ENCODE peak calls at places on chromosome 17, in nine cellular contexts. I is lung, U is ovary, C is glutamatergic neuron, X is choroid plexus epithelial cell, T is BJ, O is NB4, E is PC-9, R is body of pancreas. H is an unnamed sample.

GRCh38 chr17:2610195-2610594 is 16.7 kb downstream of the PAFAH1B1 start:
- DNase-seq in I (no peak), U (no peak), C (no peak), X (no peak), T (no peak), O (no peak), E (no peak), R (no peak), H (no peak)

GRCh38 chr17:50830994-50831393 is 4.4 kb upstream of the WFIKKN2 start:
- DNase-seq in I (no peak), U (peak), C (peak), X (peak), T (no peak), O (no peak), E (no peak), R (no peak), H (no peak)

GRCh38 chr17:9676742-9677387 is 31.5 kb downstream of the USP43 start:
- DNase-seq in I (no peak), U (no peak), C (no peak), X (peak), T (no peak), O (no peak), E (peak), R (no peak), H (peak)

GRCh38 chr17:70668276-70668937 is 499.1 kb downstream of the KCNJ2 start:
- DNase-seq in I (no peak), U (no peak), C (no peak), X (no peak), T (no peak), O (no peak), E (no peak), R (no peak), H (no peak)

GRCh38 chr17:72372185-72372584 is 251.4 kb downstream of the SOX9 start:
- DNase-seq in I (no peak), U (no peak), C (no peak), X (no peak), T (no peak), O (no peak), E (no peak), R (no peak), H (no peak)

GRCh38 chr17:57106107-57106835 is 21.2 kb downstream of the AKAP1 start:
- DNase-seq in I (no peak), U (no peak), C (no peak), X (no peak), T (no peak), O (peak), E (no peak), R (peak), H (no peak)

GRCh38 chr17:67386965-67387551 is 10.0 kb downstream of the PITPNC1 start:
- DNase-seq in I (peak), U (peak), C (peak), X (peak), T (no peak), O (peak), E (no peak), R (peak), H (peak)

GRCh38 chr17:61345081-61345480 is 54.6 kb upstream of the TBX2 start:
- DNase-seq in I (no peak), U (no peak), C (no peak), X (no peak), T (no peak), O (no peak), E (no peak), R (no peak), H (no peak)

GRCh38 chr17:27340990-27341595 is 47.2 kb downstream of the WSB1 start:
- DNase-seq in I (no peak), U (no peak), C (no peak), X (no peak), T (no peak), O (no peak), E (no peak), R (no peak), H (no peak)

DNA sequence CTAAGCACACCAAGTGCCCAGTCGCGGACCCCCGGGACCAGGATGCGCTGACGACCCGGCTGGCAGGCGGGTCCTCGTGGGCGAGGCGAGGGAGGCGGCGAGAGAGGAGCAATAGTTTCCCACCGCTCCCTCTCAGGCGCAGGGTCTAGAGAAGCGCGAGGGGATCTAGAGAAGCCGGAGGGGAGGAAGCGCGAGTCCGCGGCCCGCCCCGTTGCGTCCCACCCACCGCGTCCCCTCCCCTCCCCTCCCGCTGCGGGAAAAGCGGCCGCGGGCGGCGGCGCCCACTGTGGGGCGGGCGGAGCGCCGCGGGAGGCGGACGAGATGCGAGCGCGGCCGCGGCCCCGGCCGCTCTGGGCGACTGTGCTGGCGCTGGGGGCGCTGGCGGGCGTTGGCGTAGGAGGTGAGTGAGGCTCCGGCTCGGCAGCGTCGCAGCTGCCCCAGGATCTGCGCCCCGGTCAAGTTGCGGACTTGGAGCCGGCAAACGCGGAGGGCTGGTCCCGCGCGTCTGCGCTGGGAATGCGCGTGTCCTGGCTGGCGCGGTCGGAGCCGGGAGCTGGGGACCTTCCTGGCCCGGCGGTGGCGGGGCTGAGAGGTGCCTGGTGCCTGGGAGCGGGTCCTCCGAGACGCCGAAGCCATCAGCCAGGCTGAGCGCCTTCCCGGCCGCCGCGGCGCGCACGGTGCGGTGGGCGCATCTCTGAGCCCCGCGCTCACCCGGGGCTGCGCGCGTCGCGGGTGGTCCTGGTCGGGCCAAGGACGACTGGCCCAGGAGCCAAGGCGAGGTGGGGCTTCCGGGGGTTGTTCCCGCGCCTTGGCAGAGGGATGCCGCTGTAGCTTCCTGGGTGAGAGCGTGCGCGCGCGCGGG is at the start of gene ITGB3:
- DNase-seq in I (peak), U (peak), C (peak), X (peak), T (no peak), O (peak), E (peak), R (peak), H (peak)
- TF ChIP-seq CTCF in I (peak), U (peak), C (no peak), X (peak), T (peak), O (peak), E (peak), R (peak), H (peak)

GRCh38 chr17:29117440-29117753 is 62.8 kb downstream of the MYO18A start:
- DNase-seq in I (no peak), U (no peak), C (no peak), X (no peak), T (no peak), O (no peak), E (no peak), R (no peak), H (no peak)
- TF ChIP-seq CTCF in I (no peak), U (no peak), C (peak), X (no peak), T (no peak), O (no peak), E (peak), R (no peak), H (no peak)

DNA sequence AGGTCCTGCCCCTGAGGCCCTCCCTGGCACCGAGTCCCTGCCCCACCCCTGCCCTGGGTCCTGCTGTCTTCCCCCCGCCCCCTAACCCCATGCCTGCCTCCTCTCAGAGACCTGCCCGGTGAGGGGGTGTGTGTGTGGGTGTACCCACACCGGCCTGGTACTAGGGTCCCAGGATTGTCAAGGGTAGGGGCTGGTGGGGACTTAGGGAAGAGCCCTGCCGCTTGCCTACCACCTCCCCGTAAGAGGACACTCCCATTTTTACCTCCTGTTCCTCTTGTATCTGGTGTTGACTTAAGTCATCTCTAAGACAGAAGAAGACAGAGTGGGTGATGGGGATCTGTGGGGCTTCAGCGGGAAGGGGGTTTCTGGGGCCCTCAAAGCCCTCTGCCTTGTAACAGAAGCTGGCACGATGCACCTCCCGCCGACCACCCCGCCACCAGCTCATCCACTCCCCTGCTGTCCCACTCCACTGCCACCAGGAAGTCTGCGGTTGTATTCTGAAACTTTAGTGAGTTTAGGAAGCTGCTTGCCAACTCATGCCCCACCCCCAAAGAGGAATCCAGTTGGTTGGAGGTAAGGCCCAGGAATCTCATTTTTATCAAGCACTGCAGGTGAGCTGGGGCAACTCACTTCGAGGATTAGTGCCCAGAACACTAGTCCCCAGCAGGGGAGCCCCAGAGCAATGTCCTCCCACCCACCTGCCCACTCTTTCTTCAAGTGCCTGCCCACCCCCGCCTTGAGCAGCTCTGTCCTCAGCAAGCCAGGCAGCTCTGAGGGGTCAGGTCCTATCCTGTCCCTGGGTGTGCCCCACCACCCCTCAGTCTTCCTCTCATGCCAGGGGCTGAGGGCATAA is 5.6 kb downstream of the SPATA32 start:
- DNase-seq in I (no peak), U (no peak), C (no peak), X (no peak), T (no peak), O (peak), E (no peak), R (no peak), H (no peak)
- TF ChIP-seq CTCF in I (no peak), U (no peak), C (no peak), X (peak), T (no peak), O (no peak), E (no peak), R (no peak), H (no peak)

DNA sequence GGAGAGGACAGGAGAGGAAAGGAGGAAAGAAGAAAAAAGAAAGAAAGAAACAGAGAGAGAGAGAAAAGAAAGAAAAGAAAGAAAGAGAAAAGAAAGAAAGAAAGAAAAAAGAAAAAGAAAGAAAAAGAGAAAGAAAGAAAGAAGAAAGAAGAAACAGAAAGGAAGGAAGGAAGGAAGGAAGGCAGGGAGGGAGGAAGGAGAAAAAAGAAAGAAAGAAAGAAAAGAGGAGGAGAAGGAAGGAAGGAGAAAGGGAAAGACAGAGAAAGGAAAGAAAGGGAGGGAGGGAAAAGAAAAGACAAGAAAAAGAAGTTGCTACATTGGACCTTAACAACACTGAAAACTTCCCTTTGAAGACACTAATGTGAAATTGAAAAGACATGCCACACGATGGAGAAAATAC is 56.6 kb upstream of the CCL2 start:
- DNase-seq in I (no peak), U (no peak), C (no peak), X (no peak), T (no peak), O (no peak), E (no peak), R (no peak), H (no peak)
- TF ChIP-seq CTCF in I (no peak), U (no peak), C (no peak), X (no peak), T (no peak), O (no peak), E (no peak), R (no peak), H (no peak)

GRCh38 chr17:7484964-7485377 is 805 bp downstream of the POLR2A start:
- DNase-seq in I (no peak), U (no peak), C (no peak), X (no peak), T (no peak), O (no peak), E (peak), R (no peak), H (no peak)
- TF ChIP-seq CTCF in I (no peak), U (no peak), C (no peak), X (no peak), T (no peak), O (no peak), E (no peak), R (no peak), H (peak)

H was measured in fibroblast of villous mesenchyme.